ENCODE peak calls at places on chromosomes 2 and 18, in five cellular contexts. S, F, T, H and J are unnamed samples.

GRCh38 chr2:38690499-38691420 is 24.8 kb downstream of the GALM start:
- DNase-seq in S (peak), F (no peak), T (peak), H (peak), J (no peak)

GRCh38 chr18:52995875-52996274 is 655.9 kb downstream of the DCC start:
- DNase-seq in S (no peak), F (no peak), T (no peak), H (no peak), J (no peak)

GRCh38 chr18:74831571-74832250 is 234.0 kb downstream of the ZNF407 start:
- DNase-seq in S (no peak), F (no peak), T (no peak), H (no peak), J (no peak)

GRCh38 chr2:171893196-171893823 is 734 bp downstream of the SLC25A12 start:
- DNase-seq in S (no peak), F (no peak), T (peak), H (no peak), J (no peak)

GRCh38 chr2:207530160-207531023 is 630 bp downstream of the CREB1 start:
- DNase-seq in S (peak), F (peak), T (peak), H (no peak), J (no peak)

GRCh38 chr2:36270758-36271157 is 84.8 kb upstream of the CRIM1 start:
- DNase-seq in S (no peak), F (no peak), T (no peak), H (no peak), J (no peak)

GRCh38 chr18:12159446-12159845 is 65.8 kb downstream of the ANKRD62 start:
- DNase-seq in S (no peak), F (no peak), T (peak), H (no peak), J (no peak)

GRCh38 chr2:1498176-1498575 is 84.9 kb downstream of the TPO start:
- DNase-seq in S (no peak), F (no peak), T (no peak), H (no peak), J (no peak)

GRCh38 chr2:31580321-31581117 is at the start of gene SRD5A2:
- DNase-seq in S (no peak), F (no peak), T (no peak), H (no peak), J (no peak)

GRCh38 chr2:237575869-237576862 is 9.8 kb downstream of the PRLH start:
- DNase-seq in S (no peak), F (no peak), T (no peak), H (no peak), J (no peak)

GRCh38 chr2:38750793-38751042 is 443 bp downstream of the SRSF7 start:
- DNase-seq in S (peak), F (no peak), T (peak), H (no peak), J (peak)

GRCh38 chr18:57054891-57055290 is 92.0 kb upstream of the BOD1L2 start:
- DNase-seq in S (no peak), F (no peak), T (no peak), H (no peak), J (no peak)

GRCh38 chr2:132557694-132558093 is 112.3 kb downstream of the LYPD1 start:
- DNase-seq in S (no peak), F (no peak), T (no peak), H (no peak), J (no peak)

GRCh38 chr2:237861875-237862527 is 2.6 kb downstream of the RAMP1 start:
- DNase-seq in S (no peak), F (no peak), T (no peak), H (no peak), J (no peak)

DNA sequence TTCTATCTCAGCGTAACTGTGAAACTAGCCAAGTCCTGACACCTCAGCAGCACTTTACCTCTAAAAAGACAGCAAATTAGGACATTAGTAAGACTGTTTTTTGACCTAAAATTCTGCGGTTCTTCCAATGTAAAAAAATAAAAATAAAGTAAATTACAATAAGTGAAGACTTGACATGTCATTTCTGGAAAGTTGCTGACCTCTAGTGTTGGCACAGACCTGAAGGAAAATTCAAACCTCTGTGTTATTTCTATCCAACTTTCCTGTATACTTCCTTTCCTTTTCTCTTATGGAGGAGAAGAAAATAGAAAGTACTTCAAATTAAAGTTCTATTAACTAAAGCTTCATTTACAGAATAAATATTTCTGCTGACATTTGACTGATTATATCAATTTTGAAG is 110.6 kb downstream of the TMEM182 start:
- DNase-seq in S (no peak), F (no peak), T (no peak), H (peak), J (no peak)
- TF ChIP-seq CTCF in S (no peak), F (no peak), T (peak), H (no peak), J (no peak)

DNA sequence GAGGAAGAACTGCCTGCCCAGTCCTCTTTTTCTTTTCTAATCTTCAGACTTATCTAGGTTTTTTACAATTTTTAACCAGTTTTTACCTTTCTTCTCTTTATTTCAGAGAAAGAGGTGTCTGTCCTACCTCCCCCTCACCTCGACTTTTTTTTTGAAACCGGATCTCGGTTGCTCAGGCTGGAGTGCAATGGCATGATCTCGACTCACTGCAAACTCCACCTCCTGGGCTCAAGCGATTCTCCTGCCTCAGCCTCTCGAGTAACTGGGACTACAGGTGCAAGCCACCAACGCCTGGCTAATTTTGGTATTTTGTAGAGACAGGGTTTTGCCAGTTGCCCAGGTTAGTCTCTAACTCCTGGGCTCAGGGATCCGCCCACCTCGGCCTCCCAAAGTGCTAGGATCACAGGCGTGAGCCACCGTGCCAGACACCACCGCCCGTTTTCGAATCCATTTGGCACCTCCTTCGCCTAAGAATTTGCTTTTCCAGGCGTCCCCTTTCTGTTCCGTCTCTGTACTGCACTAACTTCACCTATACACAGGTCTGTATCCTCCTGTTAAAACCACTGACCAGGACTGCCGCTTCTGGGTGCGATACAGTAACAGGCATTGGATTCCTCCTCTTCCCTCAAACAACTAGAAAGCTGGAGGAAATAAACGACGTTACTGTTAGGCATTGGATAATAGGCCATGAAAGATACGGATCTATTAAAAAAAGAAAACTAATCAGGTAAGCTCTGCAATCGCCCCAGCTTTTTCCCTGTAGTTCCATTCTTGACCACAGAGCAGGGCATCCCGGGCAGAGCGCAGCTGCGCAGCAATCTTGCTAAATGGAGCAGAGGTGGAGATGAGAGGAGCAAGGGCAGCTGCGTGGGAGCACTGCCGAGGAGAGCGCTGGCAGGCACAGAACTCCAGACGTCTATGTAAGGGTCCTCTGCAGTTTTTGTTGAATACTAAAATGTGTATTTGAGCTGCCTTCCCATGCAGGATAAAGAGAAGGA is 69.9 kb downstream of the ZC3H6 start:
- DNase-seq in S (no peak), F (no peak), T (no peak), H (no peak), J (no peak)
- TF ChIP-seq CTCF in S (no peak), F (no peak), T (no peak), H (peak), J (no peak)

DNA sequence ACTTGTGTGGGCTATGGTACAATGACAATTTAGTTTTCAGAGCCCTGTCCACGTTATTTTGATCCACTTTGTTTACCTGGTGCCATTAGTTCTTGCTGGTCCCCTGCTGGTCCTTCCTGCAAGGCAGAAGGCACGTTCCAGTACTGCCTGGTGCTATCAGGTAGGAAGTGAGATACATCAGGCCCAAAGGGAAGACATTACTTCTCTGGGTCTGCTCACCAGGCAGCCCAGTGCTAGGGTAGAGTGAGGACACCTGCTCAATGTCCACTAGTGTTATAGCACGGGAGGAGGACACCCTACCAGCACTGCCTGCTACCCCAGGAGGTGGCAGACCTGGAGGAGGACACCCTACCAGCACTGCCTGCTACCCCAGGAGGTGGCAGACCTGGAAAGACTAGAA is 23.7 kb downstream of the MARCO start:
- DNase-seq in S (no peak), F (no peak), T (no peak), H (no peak), J (no peak)
- TF ChIP-seq CTCF in S (no peak), F (no peak), T (no peak), H (no peak), J (no peak)

DNA sequence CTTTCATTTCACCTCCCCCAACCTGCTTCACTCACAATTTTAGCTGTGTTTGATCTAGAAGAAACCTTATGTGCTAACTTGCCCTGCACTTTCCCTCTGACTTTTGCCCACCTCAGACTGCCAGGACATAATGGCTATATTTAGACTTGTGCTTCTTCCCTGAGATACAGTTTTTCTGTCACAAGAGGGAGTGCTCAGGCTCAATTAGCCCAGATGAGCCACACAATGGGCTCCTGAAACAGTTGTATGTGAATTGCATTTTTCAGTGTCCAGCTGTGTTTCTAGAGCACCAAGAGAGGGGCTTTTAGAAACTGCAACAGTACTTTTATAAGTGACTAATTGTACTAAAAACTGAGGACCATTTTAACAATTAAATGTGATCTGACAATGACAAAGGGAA is 109.6 kb downstream of the FSHR start:
- DNase-seq in S (no peak), F (no peak), T (peak), H (no peak), J (no peak)
- TF ChIP-seq CTCF in S (no peak), F (no peak), T (peak), H (no peak), J (no peak)

GRCh38 chr2:129015886-129016285 is 697.2 kb upstream of the HS6ST1 start:
- DNase-seq in S (no peak), F (no peak), T (no peak), H (no peak), J (no peak)
- TF ChIP-seq CTCF in S (no peak), F (no peak), T (no peak), H (no peak), J (no peak)

GRCh38 chr2:95278051-95278471 is 3.8 kb downstream of the PROM2 start:
- DNase-seq in S (peak), F (no peak), T (no peak), H (peak), J (no peak)

GRCh38 chr2:95276244-95276887 is 2.1 kb downstream of the PROM2 start:
- DNase-seq in S (no peak), F (no peak), T (no peak), H (no peak), J (no peak)

GRCh38 chr2:95276888-95277245 is 2.6 kb downstream of the PROM2 start:
- DNase-seq in S (no peak), F (no peak), T (no peak), H (no peak), J (no peak)

GRCh38 chr2:95278637-95279225 is 4.5 kb downstream of the PROM2 start:
- DNase-seq in S (no peak), F (no peak), T (no peak), H (no peak), J (no peak)

GRCh38 chr2:95277246-95277906 is 3.1 kb downstream of the PROM2 start:
- DNase-seq in S (no peak), F (no peak), T (no peak), H (peak), J (no peak)
- TF ChIP-seq CTCF in S (no peak), F (no peak), T (no peak), H (peak), J (no peak)